ENCODE peak calls at places on chromosomes 1 and 21, in six cellular contexts. P is epithelial cell of proximal tubule, W is testis, Y is upper lobe of right lung, R is brain microvascular endothelial cell, J is psoas muscle. F is an unnamed sample.

GRCh38 chr1:167791281-167792209 is 69.8 kb downstream of the MPZL1 start:
- DNase-seq in P (peak), Y (no peak), W (no peak), J (peak), R (peak), F (peak)

GRCh38 chr1:184743062-184743756 is 11.4 kb downstream of the EDEM3 start:
- DNase-seq in J (no peak), R (no peak), P (no peak), Y (no peak), W (no peak), F (peak)

GRCh38 chr1:165376041-165376810 is 19.7 kb upstream of the LMX1A start:
- DNase-seq in J (peak), Y (peak), P (peak), W (peak), R (peak), F (peak)

GRCh38 chr1:235021815-235022214 is 106.8 kb downstream of the TOMM20 start:
- DNase-seq in Y (no peak), J (no peak), P (no peak), R (no peak), W (no peak), F (no peak)

GRCh38 chr1:190019717-190020116 is 457.9 kb downstream of the BRINP3 start:
- DNase-seq in R (no peak), J (no peak), Y (no peak), W (no peak), P (no peak), F (no peak)

GRCh38 chr1:211812584-211812983 is 18.0 kb downstream of the LPGAT1 start:
- DNase-seq in R (no peak), Y (no peak), J (no peak), P (no peak), W (no peak), F (no peak)

GRCh38 chr1:39258925-39259244 is 54.4 kb downstream of the MACF1 start:
- DNase-seq in R (no peak), Y (no peak), P (no peak), W (no peak), J (no peak), F (no peak)

GRCh38 chr1:54879872-54880271 is 7.1 kb downstream of the DHCR24 start:
- DNase-seq in R (no peak), Y (no peak), J (no peak), W (no peak), P (no peak), F (no peak)

GRCh38 chr1:221039616-221040015 is 160.4 kb downstream of the HLX start:
- DNase-seq in P (no peak), Y (no peak), R (peak), W (no peak), J (no peak), F (peak)

DNA sequence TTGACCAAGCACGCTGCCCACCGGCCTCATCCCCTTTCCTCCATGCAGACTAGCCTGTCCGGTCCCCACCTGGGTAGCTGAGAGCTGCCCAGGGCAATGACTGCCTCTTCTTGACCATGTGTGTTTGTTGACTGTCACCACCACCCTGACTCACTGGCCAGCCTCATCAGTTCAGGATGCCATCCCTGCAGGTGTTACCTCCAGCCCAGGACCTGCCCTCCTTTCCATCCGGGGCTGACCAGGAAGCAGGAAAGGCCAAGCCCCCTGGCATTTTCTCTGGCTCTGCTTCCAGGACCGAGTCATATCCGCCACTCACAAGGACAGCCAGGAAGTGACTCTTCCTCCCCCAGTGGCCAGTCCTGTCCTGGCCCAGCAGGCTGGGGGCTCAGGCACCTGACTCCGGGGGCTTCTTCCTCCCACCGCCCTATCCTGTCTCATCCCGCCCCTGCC is 17.1 kb downstream of the EPHA2 start:
- DNase-seq in P (no peak), Y (no peak), J (no peak), R (no peak), W (no peak), F (no peak)
- TF ChIP-seq CTCF in P (peak), Y (peak), J (no peak), R (peak), W (no peak), F (peak)

DNA sequence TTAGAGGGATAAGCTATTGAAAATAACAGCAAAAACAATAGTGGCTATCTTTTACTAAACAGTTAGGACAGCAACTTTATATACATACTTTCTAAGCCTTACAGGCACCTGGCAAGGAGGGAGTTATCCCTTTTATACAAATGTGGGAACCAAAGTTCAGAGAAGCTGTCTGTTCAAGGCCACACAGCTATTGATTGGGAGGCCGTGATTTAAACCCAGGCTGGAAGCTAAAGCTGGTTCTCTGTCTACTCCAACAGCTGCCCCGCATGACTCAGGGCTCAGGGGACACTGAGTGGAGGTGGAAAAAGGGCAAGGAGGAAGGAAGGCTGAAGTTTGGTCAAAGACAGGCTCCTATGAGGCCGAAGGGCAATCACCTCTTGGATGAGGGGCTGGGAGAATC is 26.7 kb downstream of the KCNA2 start:
- DNase-seq in W (no peak), J (no peak), Y (no peak), P (no peak), R (no peak), F (no peak)
- H3K4me3 ChIP-seq in W (no peak), J (no peak), Y (no peak), P (no peak), R (no peak), F (no peak)

DNA sequence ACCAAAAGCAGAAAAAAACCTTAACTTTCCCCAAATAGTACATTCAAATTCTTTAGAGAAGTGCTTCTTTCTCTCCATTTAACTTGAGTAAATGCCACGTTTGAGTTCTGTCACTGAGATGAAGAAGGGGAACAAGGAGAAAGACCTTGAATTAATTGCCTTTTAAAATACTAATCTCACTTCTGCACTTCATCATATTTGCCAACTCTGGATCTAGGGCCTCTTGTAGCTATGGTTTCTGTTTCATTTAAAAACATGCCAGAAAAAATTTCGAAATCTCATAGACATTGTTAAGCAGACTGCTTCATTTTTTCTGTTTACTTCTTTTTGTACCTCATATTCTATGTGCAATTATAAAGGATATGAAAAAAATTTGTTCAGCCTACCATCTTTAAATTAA is 24.6 kb downstream of the MIXL1 start:
- DNase-seq in R (no peak), W (no peak), P (no peak), J (no peak), Y (no peak), F (peak)
- TF ChIP-seq CTCF in R (no peak), W (no peak), P (no peak), J (no peak), Y (no peak), F (no peak)

GRCh38 chr1:200035397-200035955 is 8.0 kb downstream of the NR5A2 start:
- DNase-seq in W (no peak), Y (no peak), J (no peak), P (no peak), R (no peak), F (no peak)
- H3K4me3 ChIP-seq in W (no peak), Y (no peak), J (peak), P (no peak), R (no peak), F (peak)

GRCh38 chr1:100543640-100544039 is 5.7 kb downstream of the GPR88 start:
- DNase-seq in P (no peak), R (no peak), Y (no peak), J (no peak), W (no peak), F (peak)
- TF ChIP-seq CTCF in P (peak), R (peak), Y (peak), J (no peak), W (no peak), F (peak)

DNA sequence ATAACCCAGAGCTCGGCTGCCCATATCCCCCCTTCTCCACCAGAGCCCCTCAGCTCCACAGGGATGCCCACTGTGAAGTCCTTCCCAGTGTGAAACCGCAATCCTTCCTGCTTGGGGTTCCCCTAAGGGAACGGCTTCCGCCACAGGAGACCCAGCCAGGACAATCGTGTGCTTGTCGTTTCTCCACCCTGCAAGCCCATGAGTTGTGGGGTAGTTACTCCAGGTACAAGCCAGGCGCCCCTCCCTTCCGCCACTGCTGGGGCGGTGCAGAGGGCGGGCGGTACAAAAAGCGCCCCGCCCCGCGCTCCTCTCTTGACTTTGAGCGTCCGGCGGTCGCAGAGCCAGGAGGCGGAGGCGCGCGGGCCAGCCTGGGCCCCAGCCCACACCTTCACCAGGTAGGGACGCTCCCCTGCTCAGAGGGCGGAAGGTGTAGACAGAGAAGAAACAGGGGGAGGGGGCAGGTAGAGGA is at the start of gene TINAGL1:
- DNase-seq in W (peak), Y (peak), R (no peak), P (no peak), J (no peak), F (no peak)
- H3K4me3 ChIP-seq in W (peak), Y (peak), R (peak), P (peak), J (peak), F (peak)

GRCh38 chr21:23740463-23740862 is 1866.8 kb downstream of the MRPL39 start:
- DNase-seq in R (no peak), P (no peak), Y (no peak), W (no peak), J (no peak), F (no peak)
- TF ChIP-seq CTCF in R (no peak), P (no peak), Y (no peak), W (no peak), J (no peak), F (no peak)